ENCODE peak calls at places on chromosomes 16 and 17, in eight cellular contexts. A is RWPE1, F is hepatocyte, G is cardiac fibroblast, K is BJ, W is prostate gland, Q is tibial artery, M is B cell. N is an unnamed sample.

GRCh38 chr16:8957509-8958157 is 6.1 kb downstream of the USP7 start:
- DNase-seq in W (no peak), K (no peak), Q (no peak), M (no peak), G (no peak), A (no peak), F (no peak), N (no peak)

GRCh38 chr17:35900693-35901487 is 20.7 kb upstream of the CCL5 start:
- DNase-seq in A (no peak), F (peak; percentile 40), K (no peak), W (no peak), G (peak; percentile 35), M (no peak), Q (no peak), N (no peak)

GRCh38 chr17:14318109-14318905 is 17.4 kb downstream of the HS3ST3B1 start:
- DNase-seq in K (no peak), F (no peak), Q (no peak), A (no peak), M (no peak), W (no peak), G (no peak), N (no peak)

GRCh38 chr17:27289856-27290255 is 4.1 kb upstream of the WSB1 start:
- DNase-seq in K (no peak), F (no peak), G (no peak), A (no peak), M (no peak), Q (no peak), W (no peak), N (no peak)

GRCh38 chr17:13114601-13115024 is 96.8 kb upstream of the ELAC2 start:
- DNase-seq in F (peak; percentile 85), G (peak; percentile 56), K (peak; percentile 4), W (no peak), Q (no peak), M (no peak), A (peak; percentile 56), N (no peak)

GRCh38 chr16:48597563-48598392 is 12.2 kb downstream of the N4BP1 start:
- DNase-seq in W (no peak), Q (no peak), M (no peak), A (no peak), K (no peak), F (no peak), G (no peak), N (no peak)

GRCh38 chr17:4900231-4901107 is 1.1 kb downstream of the C17orf107 start:
- DNase-seq in F (no peak), Q (no peak), A (no peak), W (no peak), M (peak; percentile 74), K (no peak), G (no peak), N (no peak)

GRCh38 chr17:28883967-28884702 is 13.4 kb downstream of the FLOT2 start:
- DNase-seq in M (no peak), F (no peak), A (no peak), K (no peak), G (no peak), Q (no peak), W (no peak), N (no peak)

GRCh38 chr17:37759014-37759637 is 14.3 kb upstream of the HNF1B start:
- DNase-seq in Q (no peak), K (no peak), M (no peak), F (peak; percentile 70), A (no peak), G (no peak), W (no peak), N (no peak)

DNA sequence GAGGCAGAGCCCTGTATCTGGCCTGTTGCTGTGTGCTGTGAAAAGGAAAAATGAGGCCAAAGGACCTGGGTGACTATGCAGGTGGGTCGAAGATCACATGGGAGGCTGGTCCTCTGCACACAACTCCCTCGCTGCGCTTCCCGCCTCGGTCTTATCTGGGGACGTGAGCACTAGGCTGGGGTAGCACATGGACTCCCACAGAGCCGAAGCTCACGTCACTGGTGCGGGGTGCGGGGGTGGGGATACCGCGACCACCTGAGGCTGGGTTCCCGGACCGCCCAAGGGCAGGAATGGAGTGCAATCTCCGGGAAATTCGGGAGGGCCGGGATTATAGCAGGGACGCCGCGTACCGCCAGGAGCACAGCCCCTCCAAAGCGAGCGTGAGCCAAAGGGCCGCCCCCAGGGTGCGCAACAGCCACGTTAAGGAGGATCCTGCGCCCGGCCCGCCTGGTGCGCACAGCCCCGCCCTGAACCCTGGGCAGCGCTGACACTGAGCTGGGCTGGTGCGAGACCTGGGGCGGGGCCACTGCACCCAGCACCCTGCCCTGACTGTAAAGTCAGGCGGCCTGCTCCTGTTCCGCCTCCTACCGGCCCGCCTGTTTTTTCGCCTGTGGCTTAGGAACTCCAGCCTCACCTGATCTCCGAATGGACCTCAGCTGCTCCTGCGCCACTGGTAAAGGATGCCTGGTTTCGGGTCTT is 4.8 kb downstream of the MT1A start:
- DNase-seq in F (peak; percentile 79), W (peak; percentile 55), Q (peak; percentile 94), K (no peak), G (peak; percentile 57), A (no peak), M (peak; percentile 64), N (peak; percentile 86)
- TF ChIP-seq CTCF in F (no peak), W (peak; percentile 37), Q (peak; percentile 63), K (peak; percentile 47), G (peak; percentile 39), A (no peak), M (no peak), N (peak; percentile 70)

DNA sequence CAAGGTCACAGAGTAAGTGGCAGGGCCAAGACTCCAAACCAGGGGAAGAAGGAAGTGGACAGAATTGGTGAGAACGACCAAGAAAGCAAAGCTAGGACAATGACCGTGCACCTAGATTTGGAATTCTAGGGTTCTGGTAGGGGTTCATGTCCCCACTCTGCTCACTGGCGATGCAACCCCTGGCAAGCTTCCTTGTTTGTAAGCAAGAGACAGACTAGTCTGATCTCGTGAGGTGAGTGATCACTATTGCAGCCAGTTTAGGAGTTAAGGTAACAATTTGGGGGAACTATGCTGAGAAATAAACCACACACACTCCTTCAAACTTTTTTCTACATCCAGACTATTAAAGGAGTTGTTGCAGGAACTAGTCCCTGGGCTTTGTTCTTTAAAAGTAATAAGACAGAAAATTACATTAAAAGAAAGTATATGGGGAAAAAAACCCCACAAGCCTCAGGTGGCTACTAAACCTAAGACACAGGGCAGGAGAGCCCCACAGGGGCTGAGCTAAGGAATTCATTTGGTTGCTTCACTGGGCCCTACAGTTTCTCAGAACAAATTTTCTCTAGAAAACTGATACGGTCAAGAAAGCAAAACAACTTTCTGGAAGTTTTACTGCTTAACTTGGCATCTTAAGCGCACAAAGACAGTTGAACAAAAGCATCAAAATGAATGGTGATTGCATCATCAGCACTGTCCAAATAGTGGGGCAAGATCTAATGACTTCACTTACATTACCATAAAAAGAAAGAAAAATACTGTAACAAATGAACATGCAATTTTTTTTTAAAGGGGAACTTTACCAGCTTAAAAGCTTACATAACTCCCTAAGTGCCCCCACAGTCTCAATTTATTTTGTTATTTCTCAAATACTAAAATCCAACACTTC is 47.8 kb downstream of the XPO6 start:
- DNase-seq in Q (no peak), W (no peak), F (no peak), M (no peak), G (peak; percentile 79), K (peak; percentile 34), A (no peak), N (no peak)
- TF ChIP-seq CTCF in Q (no peak), W (no peak), F (no peak), M (no peak), G (no peak), K (no peak), A (no peak), N (no peak)

DNA sequence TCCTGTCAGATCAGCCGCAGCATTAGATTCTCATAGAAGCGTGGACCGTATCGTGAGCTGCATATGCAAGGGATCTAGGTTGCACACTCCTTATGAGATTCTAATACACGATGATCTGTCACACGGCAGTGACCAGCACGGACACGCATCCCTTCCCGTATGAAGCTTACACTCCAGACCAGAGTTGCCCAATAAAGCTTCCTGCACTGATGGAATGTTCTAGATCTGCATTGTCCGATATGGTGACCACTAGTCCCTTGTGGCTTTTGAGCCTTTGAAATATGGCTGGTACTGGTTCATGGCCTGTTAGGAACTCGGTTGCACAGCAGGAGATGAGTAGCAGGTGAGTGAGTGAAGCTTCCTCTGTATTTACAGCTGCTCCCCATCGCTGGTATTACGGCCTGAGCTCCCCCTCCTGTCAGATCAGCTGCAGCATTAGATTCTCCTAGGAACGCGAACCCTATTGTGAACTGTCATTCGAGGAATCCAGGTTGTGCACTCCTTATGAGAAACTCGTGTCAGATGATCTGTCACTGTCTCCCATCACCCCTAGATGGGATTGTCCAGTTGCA is 49.8 kb upstream of the ZCCHC14 start:
- DNase-seq in M (no peak), A (no peak), Q (no peak), W (no peak), F (no peak), G (no peak), K (no peak), N (no peak)
- TF ChIP-seq CTCF in M (no peak), A (no peak), Q (no peak), W (no peak), F (no peak), G (no peak), K (no peak), N (no peak)

GRCh38 chr16:1194665-1195392 is 30.2 kb downstream of the TPSG1 start:
- DNase-seq in W (no peak), M (peak; percentile 77), F (no peak), K (no peak), A (peak; percentile 23), Q (no peak), G (no peak), N (peak; percentile 32)

GRCh38 chr16:1193825-1194581 is 31.1 kb downstream of the TPSG1 start:
- DNase-seq in A (no peak), M (no peak), Q (no peak), G (no peak), F (no peak), K (no peak), W (no peak), N (no peak)

GRCh38 chr16:1195393-1195666 is 29.7 kb downstream of the TPSG1 start:
- DNase-seq in G (no peak), K (no peak), W (no peak), M (no peak), A (no peak), Q (no peak), F (no peak), N (no peak)

GRCh38 chr16:1192384-1193073 is 32.5 kb downstream of the TPSG1 start:
- DNase-seq in K (no peak), Q (no peak), M (no peak), F (no peak), A (no peak), G (no peak), W (no peak), N (no peak)

GRCh38 chr16:1193143-1193824 is 31.8 kb downstream of the TPSG1 start:
- DNase-seq in G (no peak), A (no peak), W (no peak), K (no peak), F (no peak), M (no peak), Q (no peak), N (peak; percentile 65)
- TF ChIP-seq CTCF in G (no peak), A (no peak), W (no peak), K (no peak), F (no peak), M (no peak), Q (no peak), N (no peak)

DNA sequence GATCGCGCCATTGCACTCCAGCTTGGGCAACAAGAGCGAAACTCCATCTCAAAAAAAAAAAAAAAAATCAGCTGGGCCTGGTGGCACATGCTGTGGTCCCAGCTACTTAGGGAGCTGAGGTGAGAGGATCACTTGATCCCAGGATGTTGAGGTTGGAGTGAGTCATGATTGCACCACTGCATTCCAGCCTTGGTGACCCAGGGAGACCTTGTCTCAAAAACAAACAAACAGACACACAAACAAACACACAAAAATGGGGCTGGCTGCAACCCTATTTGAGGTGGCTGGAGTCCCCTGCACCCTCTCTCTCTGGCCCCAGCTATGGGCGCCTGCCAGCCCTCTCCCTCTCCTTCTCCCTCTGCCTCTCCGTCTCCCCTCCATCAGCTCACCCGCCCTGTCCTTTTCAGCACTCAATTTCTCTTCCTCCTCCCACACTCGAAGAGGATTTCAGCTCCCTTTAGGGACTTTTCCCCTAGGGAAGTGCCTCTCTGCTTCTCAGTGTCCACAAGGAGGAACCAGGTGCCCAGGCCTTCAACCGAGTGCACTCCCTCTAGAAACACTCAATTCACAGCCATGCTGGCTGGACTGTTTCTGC is 17.5 kb upstream of the TFAP4 start:
- DNase-seq in Q (no peak), W (no peak), A (peak; percentile 50), F (peak; percentile 61), K (peak; percentile 52), G (peak; percentile 78), M (no peak), N (peak; percentile 65)
- TF ChIP-seq CTCF in Q (peak; percentile 19), W (no peak), A (peak; percentile 49), F (peak; percentile 33), K (peak; percentile 50), G (peak; percentile 20), M (no peak), N (no peak)

N was measured in Calu3.